ENCODE peak calls at places on chromosomes 5 and 9, in ten cellular contexts. T, Q, V, W, G, B, A, E, Y and D are unnamed samples.

GRCh38 chr5:60076746-60077145 is 183.2 kb upstream of the PDE4D start:
- DNase-seq in E (no peak), B (no peak), G (no peak), Y (no peak), A (no peak), V (no peak), T (no peak), Q (no peak), W (no peak), D (no peak)

GRCh38 chr5:133400120-133400519 is 212.2 kb downstream of the FSTL4 start:
- DNase-seq in T (no peak), A (no peak), B (no peak), Y (no peak), V (no peak), E (no peak), W (no peak), G (no peak), Q (no peak), D (no peak)

GRCh38 chr9:129580211-129580915 is 40.5 kb downstream of the C9orf50 start:
- DNase-seq in T (no peak), G (peak; percentile 80), Q (no peak), A (no peak), Y (no peak), V (no peak), E (no peak), W (no peak), B (peak; percentile 33), D (no peak)

GRCh38 chr5:108266235-108266634 is 115.7 kb downstream of the FBXL17 start:
- DNase-seq in T (no peak), A (peak; percentile 24), Y (peak; percentile 11), Q (no peak), W (no peak), G (no peak), B (no peak), V (no peak), E (no peak), D (no peak)

GRCh38 chr9:121671612-121672155 is 20.2 kb downstream of the DAB2IP start:
- DNase-seq in W (no peak), E (no peak), G (no peak), V (no peak), Q (no peak), T (no peak), A (no peak), B (no peak), Y (peak; percentile 28), D (no peak)

GRCh38 chr9:115328228-115328627 is 210.3 kb upstream of the TNC start:
- DNase-seq in W (peak; percentile 12), G (no peak), E (no peak), Q (peak; percentile 30), B (peak; percentile 9), Y (peak; percentile 76), T (no peak), A (no peak), V (no peak), D (peak; percentile 54)

GRCh38 chr5:137218471-137218870 is 280.7 kb downstream of the SPOCK1 start:
- DNase-seq in Y (peak; percentile 52), B (no peak), E (no peak), Q (no peak), T (no peak), A (peak; percentile 31), W (peak; percentile 56), V (no peak), G (no peak), D (no peak)

GRCh38 chr5:14439087-14439841 is 142.3 kb upstream of the OTULINL start:
- DNase-seq in Y (no peak), T (no peak), W (no peak), G (no peak), A (no peak), B (no peak), E (no peak), Q (no peak), V (no peak), D (no peak)

GRCh38 chr5:1134478-1134877 is 22.6 kb upstream of the SLC12A7 start:
- DNase-seq in T (no peak), W (no peak), A (no peak), Q (no peak), V (no peak), B (no peak), G (no peak), Y (no peak), E (no peak), D (no peak)

GRCh38 chr9:130662927-130663257 is 1.5 kb upstream of the PRDM12 start:
- DNase-seq in W (no peak), V (no peak), G (no peak), Q (no peak), B (no peak), Y (no peak), T (no peak), A (no peak), E (no peak), D (no peak)

GRCh38 chr5:178483620-178484019 is 106.6 kb downstream of the COL23A1 start:
- DNase-seq in A (no peak), B (peak; percentile 30), E (no peak), V (peak; percentile 3), G (peak; percentile 74), T (peak; percentile 12), Y (no peak), W (peak; percentile 46), Q (no peak), D (no peak)

GRCh38 chr5:173625686-173626500 is 9.4 kb upstream of the BOD1 start:
- DNase-seq in G (peak; percentile 37), V (no peak), W (no peak), Y (no peak), B (no peak), T (no peak), A (no peak), E (no peak), Q (no peak), D (no peak)

GRCh38 chr9:123996731-123997421 is 14.7 kb upstream of the LHX2 start:
- DNase-seq in T (no peak), G (no peak), A (no peak), W (no peak), Y (no peak), Q (no peak), B (no peak), E (no peak), V (no peak), D (no peak)

GRCh38 chr9:123121457-123121856 is 88.0 kb downstream of the GPR21 start:
- DNase-seq in G (no peak), W (no peak), Q (no peak), V (no peak), T (no peak), B (no peak), Y (no peak), A (no peak), E (no peak), D (no peak)

GRCh38 chr5:43432486-43433365 is 20.5 kb upstream of the CCL28 start:
- DNase-seq in B (peak; percentile 85), Q (no peak), T (no peak), V (no peak), Y (peak; percentile 52), E (no peak), W (peak; percentile 91), G (no peak), A (peak; percentile 92), D (peak; percentile 44)

GRCh38 chr5:123835421-123835820 is 323.4 kb downstream of the CSNK1G3 start:
- DNase-seq in A (no peak), W (peak; percentile 44), E (no peak), Q (no peak), G (no peak), T (no peak), V (no peak), Y (no peak), B (no peak), D (no peak)

GRCh38 chr5:164188733-164189148 is 683.3 kb downstream of the MAT2B start:
- DNase-seq in W (peak; percentile 13), V (no peak), T (no peak), B (no peak), E (no peak), G (no peak), Y (no peak), A (no peak), Q (no peak), D (no peak)

GRCh38 chr5:84724683-84725082 is 340.0 kb upstream of the EDIL3 start:
- DNase-seq in T (peak; percentile 1), V (no peak), A (no peak), G (no peak), W (peak; percentile 14), E (no peak), Q (no peak), Y (peak; percentile 75), B (no peak), D (no peak)

GRCh38 chr5:138439537-138440225 is 824 bp downstream of the REEP2 start:
- DNase-seq in Q (no peak), E (no peak), T (no peak), B (no peak), Y (peak; percentile 3), G (no peak), A (no peak), V (no peak), W (no peak), D (no peak)

GRCh38 chr5:164475339-164475977 is 970.0 kb downstream of the MAT2B start:
- DNase-seq in E (no peak), G (no peak), A (peak; percentile 9), Q (no peak), T (no peak), Y (peak; percentile 56), W (peak; percentile 35), B (no peak), V (no peak), D (no peak)

GRCh38 chr5:891837-892389 is 688 bp downstream of the BRD9 start:
- DNase-seq in Q (no peak), E (no peak), Y (peak; percentile 17), G (peak; percentile 41), T (peak; percentile 67), B (peak; percentile 29), W (no peak), A (no peak), V (no peak), D (no peak)

GRCh38 chr5:102678267-102679058 is 76.6 kb upstream of the PAM start:
- DNase-seq in Y (peak; percentile 60), T (no peak), E (no peak), W (no peak), B (no peak), Q (no peak), V (no peak), A (no peak), G (no peak), D (no peak)

GRCh38 chr5:180785151-180785781 is 17.3 kb downstream of the MGAT1 start:
- DNase-seq in W (no peak), B (no peak), Y (peak; percentile 87), T (no peak), V (no peak), E (no peak), A (no peak), G (no peak), Q (no peak), D (peak; percentile 57)

GRCh38 chr5:153781325-153781724 is 257.4 kb downstream of the FAM114A2 start:
- DNase-seq in A (no peak), Y (no peak), G (no peak), Q (no peak), B (no peak), V (no peak), W (no peak), T (no peak), E (no peak), D (no peak)

GRCh38 chr9:3243676-3244075 is 282.1 kb downstream of the RFX3 start:
- DNase-seq in G (no peak), E (no peak), Q (no peak), T (no peak), W (no peak), B (no peak), V (no peak), Y (no peak), A (no peak), D (no peak)

GRCh38 chr5:181084631-181085195 is 44.6 kb downstream of the BTNL9 start:
- DNase-seq in B (no peak), V (no peak), A (no peak), E (no peak), T (no peak), Q (no peak), G (no peak), Y (no peak), W (no peak), D (no peak)

GRCh38 chr9:133199648-133200321 is 9.3 kb downstream of the OBP2B start:
- DNase-seq in Q (no peak), B (peak; percentile 31), V (peak; percentile 33), A (no peak), T (no peak), E (no peak), G (peak; percentile 62), Y (no peak), W (no peak), D (no peak)